ENCODE peak calls at places on chromosomes 3 and 15, in five cellular contexts. C is heart right ventricle; D is skeletal muscle cell; T is stimulated activated CD8-positive, alpha-beta memory T cell treated with anti-CD3 and anti-CD28 coated beads, Interleukin-12 subunit alpha, Interleukin-12 subunit beta, amount 100 ng/mL, for 1 hour; L is stimulated activated CD4-positive, alpha-beta T cell treated with anti-CD3 and anti-CD28 coated beads, Interleukin-2, amount 100 ng/mL, for 4 hours. X is an unnamed sample.

GRCh38 chr3:69389520-69390248 is 3.8 kb upstream of the FRMD4B start:
- DNase-seq in C (no peak), D (no peak), T (no peak), L (no peak), X (no peak)

GRCh38 chr3:135992072-135992471 is 26.5 kb downstream of the PPP2R3A start:
- DNase-seq in C (no peak), D (peak; percentile 44), T (no peak), L (no peak), X (peak; percentile 78)

GRCh38 chr15:56804908-56805307 is 71.6 kb upstream of the ZNF280D start:
- DNase-seq in C (no peak), D (no peak), T (no peak), L (no peak), X (no peak)

GRCh38 chr3:53193466-53194217 is 32.6 kb downstream of the PRKCD start:
- DNase-seq in C (no peak), D (no peak), T (no peak), L (no peak), X (peak; percentile 30)

GRCh38 chr3:138950006-138950644 is 3.1 kb downstream of the FOXL2NB start:
- DNase-seq in C (peak; percentile 28), D (no peak), T (no peak), L (no peak), X (peak; percentile 44)

GRCh38 chr15:50774450-50774849 is 8.9 kb upstream of the SPPL2A start:
- DNase-seq in C (no peak), D (no peak), T (no peak), L (no peak), X (peak; percentile 18)

GRCh38 chr15:84400820-84401219 is 165.2 kb downstream of the GOLGA6L4 start:
- DNase-seq in C (no peak), D (no peak), T (no peak), L (no peak), X (no peak)

GRCh38 chr15:63449711-63450110 is 54.7 kb upstream of the USP3 start:
- DNase-seq in C (no peak), D (no peak), T (no peak), L (no peak), X (no peak)

GRCh38 chr3:40976241-40976640 is 223.1 kb upstream of the CTNNB1 start:
- DNase-seq in C (no peak), D (no peak), T (no peak), L (no peak), X (no peak)

GRCh38 chr15:52124270-52124878 is 11.8 kb upstream of the BCL2L10 start:
- DNase-seq in C (no peak), D (no peak), T (no peak), L (no peak), X (peak; percentile 57)

GRCh38 chr15:77143606-77144005 is 72.7 kb upstream of the TSPAN3 start:
- DNase-seq in C (no peak), D (no peak), T (no peak), L (no peak), X (peak; percentile 43)

GRCh38 chr3:127079211-127079610 is 96.3 kb downstream of the PLXNA1 start:
- DNase-seq in C (no peak), D (no peak), T (no peak), L (no peak), X (no peak)

GRCh38 chr3:176430244-176430893 is 766.9 kb downstream of the TBL1XR1 start:
- DNase-seq in C (no peak), D (peak; percentile 26), T (no peak), L (no peak), X (peak; percentile 76)

GRCh38 chr15:98177950-98178848 is 217.7 kb downstream of the ARRDC4 start:
- DNase-seq in C (no peak), D (peak; percentile 25), T (peak; percentile 2), L (peak; percentile 13), X (peak; percentile 91)

GRCh38 chr3:196412704-196413103 is 19.5 kb downstream of the UBXN7 start:
- DNase-seq in C (no peak), D (no peak), T (no peak), L (no peak), X (no peak)

GRCh38 chr3:71168043-71168720 is 415.3 kb downstream of the FOXP1 start:
- DNase-seq in C (no peak), D (peak; percentile 43), T (no peak), L (no peak), X (peak; percentile 78)

GRCh38 chr15:40511093-40511471 is 40.3 kb downstream of the CHST14 start:
- DNase-seq in C (no peak), D (no peak), T (no peak), L (no peak), X (no peak)

GRCh38 chr15:72554471-72555425 is 80.6 kb downstream of the ARIH1 start:
- DNase-seq in C (no peak), D (no peak), T (no peak), L (peak; percentile 25), X (peak; percentile 86)

GRCh38 chr3:126621627-126622345 is 33.1 kb downstream of the TXNRD3 start:
- DNase-seq in C (no peak), D (no peak), T (no peak), L (no peak), X (peak; percentile 65)

GRCh38 chr3:58492385-58492970 is 582 bp downstream of the KCTD6 start:
- DNase-seq in C (no peak), D (no peak), T (no peak), L (no peak), X (no peak)

GRCh38 chr15:55334997-55335396 is 16.0 kb downstream of the PIGB start:
- DNase-seq in C (no peak), D (no peak), T (no peak), L (no peak), X (peak; percentile 23)